ENCODE peak calls at places on chromosomes 2 and 18, in seven cellular contexts. One of them, this sample, is unnamed.

GRCh38 chr2:39893616-39894015 is 114.6 kb upstream of the THUMPD2 start:
- DNase-seq in psoas muscle: no peak
- DNase-seq in prostate gland: no peak
- DNase-seq in kidney epithelial cell: no peak
- DNase-seq in choroid plexus epithelial cell: no peak
- DNase-seq in effector memory CD4-positive, alpha-beta T cell: no peak
- DNase-seq in brain microvascular endothelial cell: no peak
- DNase-seq in this sample: no peak

GRCh38 chr2:16302431-16302830 is 362.1 kb downstream of the MYCN start:
- DNase-seq in psoas muscle: no peak
- DNase-seq in prostate gland: no peak
- DNase-seq in kidney epithelial cell: no peak
- DNase-seq in choroid plexus epithelial cell: no peak
- DNase-seq in effector memory CD4-positive, alpha-beta T cell: no peak
- DNase-seq in brain microvascular endothelial cell: no peak
- DNase-seq in this sample: no peak

GRCh38 chr2:213229814-213230213 is 54.5 kb upstream of the SPAG16 start:
- DNase-seq in psoas muscle: no peak
- DNase-seq in prostate gland: no peak
- DNase-seq in kidney epithelial cell: no peak
- DNase-seq in choroid plexus epithelial cell: peak; percentile 95
- DNase-seq in effector memory CD4-positive, alpha-beta T cell: no peak
- DNase-seq in brain microvascular endothelial cell: peak; percentile 89
- DNase-seq in this sample: no peak

GRCh38 chr2:7811073-7811472 is 870.8 kb upstream of the ID2 start:
- DNase-seq in psoas muscle: no peak
- DNase-seq in prostate gland: no peak
- DNase-seq in kidney epithelial cell: no peak
- DNase-seq in choroid plexus epithelial cell: no peak
- DNase-seq in effector memory CD4-positive, alpha-beta T cell: no peak
- DNase-seq in brain microvascular endothelial cell: no peak
- DNase-seq in this sample: no peak

GRCh38 chr18:79664525-79665125 is 15.0 kb upstream of the CTDP1 start:
- DNase-seq in psoas muscle: no peak
- DNase-seq in prostate gland: no peak
- DNase-seq in kidney epithelial cell: peak; percentile 61
- DNase-seq in choroid plexus epithelial cell: peak; percentile 53
- DNase-seq in effector memory CD4-positive, alpha-beta T cell: no peak
- DNase-seq in brain microvascular endothelial cell: peak; percentile 39
- DNase-seq in this sample: no peak

GRCh38 chr2:131105950-131106801 is 1.0 kb downstream of the PLEKHB2 start:
- DNase-seq in psoas muscle: peak; percentile 31
- DNase-seq in prostate gland: no peak
- DNase-seq in kidney epithelial cell: no peak
- DNase-seq in choroid plexus epithelial cell: peak; percentile 51
- DNase-seq in effector memory CD4-positive, alpha-beta T cell: no peak
- DNase-seq in brain microvascular endothelial cell: peak; percentile 43
- DNase-seq in this sample: no peak

GRCh38 chr18:70337139-70337972 is 48.5 kb downstream of the SOCS6 start:
- DNase-seq in psoas muscle: peak; percentile 20
- DNase-seq in prostate gland: no peak
- DNase-seq in kidney epithelial cell: peak; percentile 82
- DNase-seq in choroid plexus epithelial cell: peak; percentile 86
- DNase-seq in effector memory CD4-positive, alpha-beta T cell: no peak
- DNase-seq in brain microvascular endothelial cell: peak; percentile 88
- DNase-seq in this sample: no peak

GRCh38 chr2:171406044-171406443 is 27.7 kb downstream of the METTL8 start:
- DNase-seq in psoas muscle: no peak
- DNase-seq in prostate gland: no peak
- DNase-seq in kidney epithelial cell: no peak
- DNase-seq in choroid plexus epithelial cell: no peak
- DNase-seq in effector memory CD4-positive, alpha-beta T cell: no peak
- DNase-seq in brain microvascular endothelial cell: no peak
- DNase-seq in this sample: no peak

GRCh38 chr18:23936371-23936958 is 78.1 kb upstream of the TTC39C start:
- DNase-seq in psoas muscle: no peak
- DNase-seq in prostate gland: no peak
- DNase-seq in kidney epithelial cell: no peak
- DNase-seq in choroid plexus epithelial cell: no peak
- DNase-seq in effector memory CD4-positive, alpha-beta T cell: no peak
- DNase-seq in brain microvascular endothelial cell: no peak
- DNase-seq in this sample: no peak

GRCh38 chr2:154125900-154126299 is 254.2 kb downstream of the GALNT13 start:
- DNase-seq in psoas muscle: no peak
- DNase-seq in prostate gland: no peak
- DNase-seq in kidney epithelial cell: no peak
- DNase-seq in choroid plexus epithelial cell: no peak
- DNase-seq in effector memory CD4-positive, alpha-beta T cell: no peak
- DNase-seq in brain microvascular endothelial cell: no peak
- DNase-seq in this sample: no peak

GRCh38 chr2:235591231-235591730 is 97.4 kb downstream of the AGAP1 start:
- DNase-seq in psoas muscle: no peak
- DNase-seq in prostate gland: no peak
- DNase-seq in kidney epithelial cell: no peak
- DNase-seq in choroid plexus epithelial cell: no peak
- DNase-seq in effector memory CD4-positive, alpha-beta T cell: no peak
- DNase-seq in brain microvascular endothelial cell: no peak
- DNase-seq in this sample: no peak

GRCh38 chr2:73208258-73208657 is 5.8 kb upstream of the SMYD5 start:
- DNase-seq in psoas muscle: no peak
- DNase-seq in prostate gland: no peak
- DNase-seq in kidney epithelial cell: no peak
- DNase-seq in choroid plexus epithelial cell: no peak
- DNase-seq in effector memory CD4-positive, alpha-beta T cell: no peak
- DNase-seq in brain microvascular endothelial cell: no peak
- DNase-seq in this sample: no peak

GRCh38 chr2:73205611-73206010 is 3.2 kb downstream of the NOTO start:
- DNase-seq in psoas muscle: no peak
- DNase-seq in prostate gland: no peak
- DNase-seq in kidney epithelial cell: no peak
- DNase-seq in choroid plexus epithelial cell: no peak
- DNase-seq in effector memory CD4-positive, alpha-beta T cell: no peak
- DNase-seq in brain microvascular endothelial cell: no peak
- DNase-seq in this sample: no peak

GRCh38 chr2:73203055-73203681 is 794 bp downstream of the NOTO start:
- DNase-seq in psoas muscle: no peak
- DNase-seq in prostate gland: no peak
- DNase-seq in kidney epithelial cell: no peak
- DNase-seq in choroid plexus epithelial cell: peak; percentile 27
- DNase-seq in effector memory CD4-positive, alpha-beta T cell: no peak
- DNase-seq in brain microvascular endothelial cell: no peak
- DNase-seq in this sample: no peak

GRCh38 chr2:73197579-73197978 is 4.8 kb upstream of the NOTO start:
- DNase-seq in psoas muscle: no peak
- DNase-seq in prostate gland: no peak
- DNase-seq in kidney epithelial cell: no peak
- DNase-seq in choroid plexus epithelial cell: no peak
- DNase-seq in effector memory CD4-positive, alpha-beta T cell: no peak
- DNase-seq in brain microvascular endothelial cell: no peak
- DNase-seq in this sample: no peak

DNA sequence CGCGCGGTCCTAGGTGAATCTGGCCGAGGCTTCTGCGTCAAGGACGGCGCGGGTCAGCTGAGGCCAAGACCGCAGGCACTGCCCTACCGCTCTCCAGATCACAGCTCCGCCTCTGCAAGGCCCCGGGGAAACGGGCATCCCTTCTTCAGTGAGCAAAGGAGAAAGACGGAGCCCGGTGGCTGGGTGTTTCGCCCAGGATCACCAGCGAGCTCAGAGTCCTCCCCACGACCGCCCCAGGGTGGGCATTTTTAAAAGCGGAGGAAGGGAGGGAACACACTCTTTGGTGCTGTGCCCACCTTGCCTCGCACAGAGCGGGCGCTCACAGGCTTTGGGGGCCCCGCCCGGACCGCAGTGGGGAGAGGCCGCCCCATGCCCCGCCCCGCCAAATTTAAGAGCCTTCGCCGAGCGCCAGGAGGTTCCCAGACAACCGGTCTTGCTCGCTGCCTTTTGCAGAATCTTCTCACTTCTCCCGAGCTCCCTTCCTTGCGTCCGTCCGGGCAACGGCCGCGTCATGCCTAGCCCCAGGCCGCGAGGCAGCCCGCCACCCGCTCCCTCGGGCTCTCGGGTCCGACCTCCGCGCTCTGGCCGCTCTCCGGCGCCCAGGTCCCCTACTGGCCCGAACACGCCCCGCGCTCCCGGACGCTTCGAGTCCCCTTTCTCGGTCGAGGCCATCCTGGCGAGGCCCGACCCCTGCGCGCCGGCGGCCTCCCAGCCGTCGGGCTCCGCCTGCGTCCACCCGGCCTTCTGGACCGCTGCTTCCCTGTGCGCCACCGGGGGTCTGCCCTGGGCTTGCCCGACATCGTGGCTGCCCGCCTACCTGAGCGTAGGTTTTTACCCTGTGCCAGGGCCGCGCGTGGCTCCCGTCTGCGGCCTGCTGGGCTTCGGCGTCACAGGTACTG is at the start of gene NOTO:
- DNase-seq in psoas muscle: no peak
- DNase-seq in prostate gland: no peak
- DNase-seq in kidney epithelial cell: no peak
- DNase-seq in choroid plexus epithelial cell: no peak
- DNase-seq in effector memory CD4-positive, alpha-beta T cell: no peak
- DNase-seq in brain microvascular endothelial cell: no peak
- DNase-seq in this sample: no peak
- H3K4me3 ChIP-seq in psoas muscle: peak within 1 kb of the TSS; percentile 50
- H3K4me3 ChIP-seq in prostate gland: peak within 1 kb of the TSS; percentile 27
- H3K4me3 ChIP-seq in kidney epithelial cell: no peak within 1 kb of the TSS
- H3K4me3 ChIP-seq in choroid plexus epithelial cell: no peak within 1 kb of the TSS
- H3K4me3 ChIP-seq in effector memory CD4-positive, alpha-beta T cell: peak within 1 kb of the TSS; percentile 37
- H3K4me3 ChIP-seq in brain microvascular endothelial cell: peak within 1 kb of the TSS; percentile 9
- H3K4me3 ChIP-seq in this sample: no peak within 1 kb of the TSS

GRCh38 chr18:25827961-25828561 is 262.4 kb downstream of the SS18 start:
- DNase-seq in psoas muscle: no peak
- DNase-seq in prostate gland: no peak
- DNase-seq in kidney epithelial cell: no peak
- DNase-seq in choroid plexus epithelial cell: peak; percentile 21
- DNase-seq in effector memory CD4-positive, alpha-beta T cell: no peak
- DNase-seq in brain microvascular endothelial cell: peak; percentile 28
- DNase-seq in this sample: no peak
- H3K4me3 ChIP-seq in psoas muscle: no peak overlapping the region
- H3K4me3 ChIP-seq in prostate gland: no peak overlapping the region
- H3K4me3 ChIP-seq in kidney epithelial cell: no peak overlapping the region
- H3K4me3 ChIP-seq in choroid plexus epithelial cell: no peak overlapping the region
- H3K4me3 ChIP-seq in effector memory CD4-positive, alpha-beta T cell: no peak overlapping the region
- H3K4me3 ChIP-seq in brain microvascular endothelial cell: no peak overlapping the region
- H3K4me3 ChIP-seq in this sample: no peak overlapping the region

GRCh38 chr2:9169310-9170107 is 37.1 kb upstream of the ASAP2 start:
- DNase-seq in psoas muscle: no peak
- DNase-seq in prostate gland: no peak
- DNase-seq in kidney epithelial cell: no peak
- DNase-seq in choroid plexus epithelial cell: no peak
- DNase-seq in effector memory CD4-positive, alpha-beta T cell: no peak
- DNase-seq in brain microvascular endothelial cell: no peak
- DNase-seq in this sample: no peak

GRCh38 chr2:9165625-9166024 is 41.0 kb upstream of the ASAP2 start:
- DNase-seq in psoas muscle: no peak
- DNase-seq in prostate gland: no peak
- DNase-seq in kidney epithelial cell: no peak
- DNase-seq in choroid plexus epithelial cell: peak; percentile 29
- DNase-seq in effector memory CD4-positive, alpha-beta T cell: no peak
- DNase-seq in brain microvascular endothelial cell: peak; percentile 37
- DNase-seq in this sample: no peak

GRCh38 chr2:9168851-9169250 is 37.8 kb upstream of the ASAP2 start:
- DNase-seq in psoas muscle: no peak
- DNase-seq in prostate gland: no peak
- DNase-seq in kidney epithelial cell: no peak
- DNase-seq in choroid plexus epithelial cell: no peak
- DNase-seq in effector memory CD4-positive, alpha-beta T cell: no peak
- DNase-seq in brain microvascular endothelial cell: no peak
- DNase-seq in this sample: no peak

GRCh38 chr2:9166579-9167392 is 39.8 kb upstream of the ASAP2 start:
- DNase-seq in psoas muscle: no peak
- DNase-seq in prostate gland: no peak
- DNase-seq in kidney epithelial cell: no peak
- DNase-seq in choroid plexus epithelial cell: no peak
- DNase-seq in effector memory CD4-positive, alpha-beta T cell: no peak
- DNase-seq in brain microvascular endothelial cell: no peak
- DNase-seq in this sample: no peak

GRCh38 chr2:9167718-9168657 is 38.6 kb upstream of the ASAP2 start:
- DNase-seq in psoas muscle: no peak
- DNase-seq in prostate gland: no peak
- DNase-seq in kidney epithelial cell: no peak
- DNase-seq in choroid plexus epithelial cell: no peak
- DNase-seq in effector memory CD4-positive, alpha-beta T cell: no peak
- DNase-seq in brain microvascular endothelial cell: no peak
- DNase-seq in this sample: no peak
- H3K4me3 ChIP-seq in psoas muscle: no peak overlapping the region
- H3K4me3 ChIP-seq in prostate gland: no peak overlapping the region
- H3K4me3 ChIP-seq in kidney epithelial cell: no peak overlapping the region
- H3K4me3 ChIP-seq in choroid plexus epithelial cell: no peak overlapping the region
- H3K4me3 ChIP-seq in effector memory CD4-positive, alpha-beta T cell: no peak overlapping the region
- H3K4me3 ChIP-seq in brain microvascular endothelial cell: no peak overlapping the region
- H3K4me3 ChIP-seq in this sample: no peak overlapping the region

DNA sequence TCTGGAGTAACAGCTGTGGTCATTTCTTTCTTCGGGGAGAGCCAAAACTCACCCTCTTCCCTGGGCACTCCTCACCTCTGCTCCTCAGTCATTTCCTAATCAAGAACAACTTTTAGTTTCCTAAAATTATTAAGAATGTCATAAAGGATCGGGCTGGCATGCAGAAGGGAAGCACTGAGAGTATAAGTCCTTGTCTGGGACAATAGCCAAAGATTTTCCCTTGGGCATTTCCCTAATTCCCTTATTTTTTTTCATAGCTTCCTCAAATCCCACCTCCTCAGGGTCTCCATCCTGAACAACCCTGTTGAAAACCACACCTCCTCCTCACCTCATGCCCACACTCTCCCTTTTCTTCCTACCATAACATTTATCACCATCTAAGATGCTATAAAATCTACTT is 115.0 kb downstream of the MREG start:
- DNase-seq in psoas muscle: no peak
- DNase-seq in prostate gland: no peak
- DNase-seq in kidney epithelial cell: no peak
- DNase-seq in choroid plexus epithelial cell: no peak
- DNase-seq in effector memory CD4-positive, alpha-beta T cell: no peak
- DNase-seq in brain microvascular endothelial cell: no peak
- DNase-seq in this sample: no peak
- H3K4me3 ChIP-seq in psoas muscle: no peak overlapping the region
- H3K4me3 ChIP-seq in prostate gland: no peak overlapping the region
- H3K4me3 ChIP-seq in kidney epithelial cell: no peak overlapping the region
- H3K4me3 ChIP-seq in choroid plexus epithelial cell: no peak overlapping the region
- H3K4me3 ChIP-seq in effector memory CD4-positive, alpha-beta T cell: no peak overlapping the region
- H3K4me3 ChIP-seq in brain microvascular endothelial cell: no peak overlapping the region
- H3K4me3 ChIP-seq in this sample: no peak overlapping the region

DNA sequence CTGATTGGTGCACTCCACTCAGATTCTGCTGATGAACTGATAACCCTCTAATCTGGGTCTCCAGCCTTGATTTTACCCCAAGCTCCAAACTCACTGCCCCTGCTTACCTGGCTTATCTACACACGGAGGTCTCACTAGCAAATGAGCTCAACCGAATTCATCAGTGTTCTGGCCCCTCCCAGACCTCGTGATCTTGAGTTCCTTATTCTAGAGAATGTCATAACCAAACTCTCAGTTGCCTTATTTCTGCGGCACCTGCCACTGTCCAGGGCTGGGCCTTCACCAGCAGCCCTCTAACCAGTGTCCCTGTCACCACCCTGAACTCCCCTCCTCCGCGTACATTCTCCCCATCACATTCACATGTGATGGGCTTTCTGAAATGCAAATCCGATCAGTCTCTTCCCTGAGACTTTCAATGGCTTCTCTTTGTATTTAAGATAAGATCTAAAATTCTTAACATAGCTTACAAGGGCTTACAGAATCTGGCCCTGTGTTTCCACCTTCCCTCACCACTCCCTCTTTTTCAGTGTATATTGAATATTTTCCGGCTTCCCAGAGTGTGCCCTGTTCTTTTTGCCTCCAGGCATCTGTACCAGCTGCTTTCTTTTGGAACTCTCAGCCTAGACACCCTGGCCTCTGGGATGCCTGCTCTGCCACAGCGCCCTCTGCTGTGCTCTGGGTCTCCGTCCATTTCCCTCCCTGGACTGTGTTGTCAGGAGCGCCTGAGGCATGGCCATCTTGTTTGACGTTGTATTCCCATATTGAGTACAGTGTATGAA is 31.1 kb downstream of the NAB1 start:
- DNase-seq in psoas muscle: peak; percentile 33
- DNase-seq in prostate gland: peak; percentile 5
- DNase-seq in kidney epithelial cell: no peak
- DNase-seq in choroid plexus epithelial cell: peak; percentile 65
- DNase-seq in effector memory CD4-positive, alpha-beta T cell: peak; percentile 39
- DNase-seq in brain microvascular endothelial cell: peak; percentile 86
- DNase-seq in this sample: no peak
- H3K4me3 ChIP-seq in psoas muscle: no peak overlapping the region
- H3K4me3 ChIP-seq in prostate gland: no peak overlapping the region
- H3K4me3 ChIP-seq in kidney epithelial cell: no peak overlapping the region
- H3K4me3 ChIP-seq in choroid plexus epithelial cell: no peak overlapping the region
- H3K4me3 ChIP-seq in effector memory CD4-positive, alpha-beta T cell: no peak overlapping the region
- H3K4me3 ChIP-seq in brain microvascular endothelial cell: no peak overlapping the region
- H3K4me3 ChIP-seq in this sample: no peak overlapping the region